ENCODE peak calls at places on chromosome 6, in seven cellular contexts. F is tibial artery; X is CD4-positive, alpha-beta memory T cell; A is small intestine; V is heart left ventricle; R is HCT116; I is ovary. Y is an unnamed sample.
A peak's percentile ranks its signal among the peaks of the same experiment; 100 is the strongest.

GRCh38 chr6:166097914-166098522 is 69.6 kb downstream of the TBXT start:
- DNase-seq in F (peak; percentile 71), X (no peak), A (peak; percentile 55), V (peak; percentile 69), R (peak; percentile 49), I (peak; percentile 84), Y (peak; percentile 85)

GRCh38 chr6:151071295-151071694 is 168.5 kb upstream of the AKAP12 start:
- DNase-seq in F (peak; percentile 86), X (no peak), A (no peak), V (peak; percentile 41), R (no peak), I (peak; percentile 72), Y (no peak)

GRCh38 chr6:150366118-150366778 is 2.6 kb upstream of the IYD start:
- DNase-seq in F (no peak), X (no peak), A (no peak), V (no peak), R (no peak), I (no peak), Y (no peak)

GRCh38 chr6:149211046-149211571 is 106.4 kb upstream of the TAB2 start:
- DNase-seq in F (no peak), X (no peak), A (peak; percentile 12), V (no peak), R (no peak), I (no peak), Y (no peak)

GRCh38 chr6:44499609-44500008 is 112.1 kb downstream of the CDC5L start:
- DNase-seq in F (no peak), X (no peak), A (no peak), V (no peak), R (no peak), I (no peak), Y (no peak)

GRCh38 chr6:147204060-147204785 is at the start of gene STXBP5:
- DNase-seq in F (peak; percentile 76), X (peak; percentile 45), A (peak; percentile 64), V (peak; percentile 47), R (no peak), I (peak; percentile 47), Y (peak; percentile 83)

GRCh38 chr6:82025271-82025670 is 222.3 kb downstream of the IBTK start:
- DNase-seq in F (no peak), X (no peak), A (no peak), V (no peak), R (no peak), I (no peak), Y (no peak)

GRCh38 chr6:164085552-164086325 is 671.2 kb downstream of the QKI start:
- DNase-seq in F (peak; percentile 93), X (no peak), A (no peak), V (peak; percentile 86), R (no peak), I (no peak), Y (no peak)

GRCh38 chr6:69349776-69350175 is 447.0 kb downstream of the LMBRD1 start:
- DNase-seq in F (no peak), X (no peak), A (no peak), V (peak; percentile 17), R (no peak), I (no peak), Y (no peak)

GRCh38 chr6:6964675-6965074 is 143.1 kb upstream of the RREB1 start:
- DNase-seq in F (no peak), X (no peak), A (no peak), V (no peak), R (no peak), I (no peak), Y (no peak)

GRCh38 chr6:165660881-165661415 is 2.1 kb downstream of the PDE10A start:
- DNase-seq in F (no peak), X (no peak), A (no peak), V (peak; percentile 48), R (no peak), I (no peak), Y (no peak)

GRCh38 chr6:26003102-26003694 is 40.6 kb downstream of the TRIM38 start:
- DNase-seq in F (peak; percentile 77), X (peak; percentile 48), A (peak; percentile 68), V (peak; percentile 57), R (no peak), I (peak; percentile 72), Y (no peak)

GRCh38 chr6:11043961-11044711 is at the start of gene ELOVL2:
- DNase-seq in F (no peak), X (no peak), A (no peak), V (peak; percentile 33), R (no peak), I (no peak), Y (peak; percentile 66)

GRCh38 chr6:16690244-16691142 is 70.8 kb downstream of the ATXN1 start:
- DNase-seq in F (no peak), X (no peak), A (no peak), V (no peak), R (no peak), I (no peak), Y (no peak)

GRCh38 chr6:107066697-107067659 is 39.0 kb downstream of the MTRES1 start:
- DNase-seq in F (no peak), X (no peak), A (no peak), V (no peak), R (no peak), I (no peak), Y (no peak)

DNA sequence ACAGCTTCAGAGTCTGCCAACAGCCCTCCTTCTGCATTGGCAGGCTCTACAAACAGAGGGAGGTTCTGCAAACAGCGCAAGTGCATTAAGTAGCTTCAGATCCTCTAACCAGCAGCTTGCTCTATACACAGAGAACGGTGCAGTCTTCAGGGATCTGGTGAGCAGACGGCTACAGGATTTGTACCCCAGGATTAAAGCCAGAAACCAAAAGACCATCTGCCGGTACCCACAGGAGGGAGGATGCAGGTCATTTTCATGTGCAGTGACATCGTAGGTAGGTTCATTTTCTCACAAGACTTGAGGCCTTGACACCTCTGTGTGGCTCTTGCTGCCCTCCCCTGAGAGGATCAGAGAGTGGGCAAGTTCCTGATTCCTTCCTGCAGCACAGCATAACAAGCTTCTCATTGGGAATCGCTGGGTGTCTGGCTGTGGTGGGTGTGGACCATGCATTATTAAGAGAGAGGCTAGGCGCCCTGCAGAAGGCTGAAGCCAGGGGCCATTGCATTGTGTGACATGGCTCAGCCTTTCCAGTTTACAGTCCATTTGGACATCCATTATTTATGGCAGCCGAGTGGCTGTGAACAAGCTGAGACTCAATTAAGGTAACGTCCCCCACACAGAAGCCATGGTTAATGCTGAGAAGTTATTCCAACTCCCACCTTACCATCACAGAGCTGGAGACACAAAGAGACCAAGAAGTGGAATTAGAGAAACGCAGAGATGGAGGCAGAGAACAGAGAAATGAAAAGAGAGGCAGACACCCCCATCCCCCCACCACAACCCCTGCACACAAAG is 250.0 kb downstream of the LRFN2 start:
- DNase-seq in F (no peak), X (no peak), A (no peak), V (no peak), R (no peak), I (no peak), Y (no peak)
- H3K27me3 ChIP-seq in F (no peaks in the 10 kb centered on the region), X (no peaks in the 10 kb centered on the region), A (peaks cover 1% of the 10 kb centered on the region), V (peaks cover 9% of the 10 kb centered on the region), R (peaks cover 85% of the 10 kb centered on the region), I (no peaks in the 10 kb centered on the region), Y (peaks cover 17% of the 10 kb centered on the region)

DNA sequence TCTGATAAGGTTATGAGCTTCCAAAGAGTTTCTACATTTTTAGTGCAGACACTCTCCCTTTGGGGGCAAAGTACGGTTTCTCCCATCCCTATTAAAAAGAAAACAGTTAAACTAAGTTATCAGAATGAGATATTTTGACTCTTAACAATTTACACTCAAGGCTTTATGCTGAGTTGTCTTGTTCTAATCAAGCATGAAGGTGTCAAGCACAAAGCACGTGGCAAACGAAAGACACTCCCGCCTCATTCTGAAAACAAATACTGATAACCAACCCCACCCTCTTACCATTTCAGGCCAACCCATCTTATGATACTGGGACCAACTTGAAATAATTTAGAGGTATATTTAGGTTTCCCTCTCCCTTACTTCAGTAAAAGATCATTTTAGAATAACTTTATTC is 24.3 kb downstream of the OR14J1 start:
- DNase-seq in F (no peak), X (no peak), A (no peak), V (no peak), R (no peak), I (no peak), Y (no peak)
- H3K27me3 ChIP-seq in F (no peaks in the 10 kb centered on the region), X (no peaks in the 10 kb centered on the region), A (no peaks in the 10 kb centered on the region), V (no peaks in the 10 kb centered on the region), R (no peaks in the 10 kb centered on the region), I (no peaks in the 10 kb centered on the region), Y (no peaks in the 10 kb centered on the region)

DNA sequence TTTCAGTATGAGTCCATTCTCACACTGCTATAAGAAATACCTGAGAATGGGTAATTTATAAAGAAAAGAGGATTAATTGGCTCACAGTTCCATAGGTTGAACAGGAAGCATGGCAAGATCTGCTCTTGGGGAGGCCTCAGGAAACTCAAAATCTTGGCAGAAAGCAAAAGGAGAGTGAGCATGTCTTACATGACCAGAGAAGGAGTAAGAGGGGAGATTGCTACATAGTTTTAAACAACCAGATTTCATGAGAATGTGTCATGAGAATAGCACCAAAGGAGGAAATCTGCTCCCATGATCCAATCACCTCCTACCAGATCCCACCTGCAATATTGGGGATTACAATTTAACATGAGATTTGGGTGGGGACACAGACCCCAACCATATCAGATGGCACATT is 672.4 kb downstream of the HTR1B start:
- DNase-seq in F (no peak), X (no peak), A (no peak), V (no peak), R (no peak), I (no peak), Y (no peak)
- H3K27me3 ChIP-seq in F (no peaks in the 10 kb centered on the region), X (no peaks in the 10 kb centered on the region), A (no peaks in the 10 kb centered on the region), V (no peaks in the 10 kb centered on the region), R (no peaks in the 10 kb centered on the region), I (no peaks in the 10 kb centered on the region), Y (no peaks in the 10 kb centered on the region)

GRCh38 chr6:105985816-105986632 is 100.1 kb upstream of the PRDM1 start:
- DNase-seq in F (no peak), X (no peak), A (no peak), V (no peak), R (no peak), I (no peak), Y (no peak)

GRCh38 chr6:105982761-105983600 is 103.2 kb upstream of the PRDM1 start:
- DNase-seq in F (no peak), X (no peak), A (no peak), V (no peak), R (no peak), I (no peak), Y (no peak)

GRCh38 chr6:105981888-105982358 is 104.2 kb upstream of the PRDM1 start:
- DNase-seq in F (no peak), X (no peak), A (no peak), V (no peak), R (no peak), I (no peak), Y (no peak)

GRCh38 chr6:105985098-105985815 is 100.9 kb upstream of the PRDM1 start:
- DNase-seq in F (no peak), X (no peak), A (peak; percentile 75), V (no peak), R (no peak), I (no peak), Y (no peak)

GRCh38 chr6:105983763-105984162 is 102.4 kb upstream of the PRDM1 start:
- DNase-seq in F (no peak), X (no peak), A (peak; percentile 32), V (no peak), R (no peak), I (no peak), Y (no peak)
- H3K27me3 ChIP-seq in F (no peaks in the 10 kb centered on the region), X (peaks cover 6% of the 10 kb centered on the region), A (peaks cover 2% of the 10 kb centered on the region), V (peaks cover 70% of the 10 kb centered on the region), R (no peaks in the 10 kb centered on the region), I (no peaks in the 10 kb centered on the region), Y (peaks cover 58% of the 10 kb centered on the region)

GRCh38 chr6:144063744-144064401 is 31.5 kb downstream of the SF3B5 start:
- DNase-seq in F (peak; percentile 89), X (peak; percentile 91), A (peak; percentile 93), V (peak; percentile 84), R (peak; percentile 57), I (peak; percentile 51), Y (peak; percentile 97)
- H3K27me3 ChIP-seq in F (no peaks in the 10 kb centered on the region), X (no peaks in the 10 kb centered on the region), A (no peaks in the 10 kb centered on the region), V (peaks cover 15% of the 10 kb centered on the region), R (no peaks in the 10 kb centered on the region), I (no peaks in the 10 kb centered on the region), Y (no peaks in the 10 kb centered on the region)